ENCODE peak calls at places on chromosomes 11 and 22, in five cellular contexts. N is retina; B is stimulated activated CD4-positive, alpha-beta T cell treated with anti-CD3 and anti-CD28 coated beads, Interleukin-2, amount 100 ng/mL, for 24 hours; A is NCI-H748 treated with DMSO at 0.1 percent for 48 hours; C is AML-193. S is an unnamed sample.

GRCh38 chr22:23289130-23289503 is 108.8 kb downstream of the BCR start:
- DNase-seq in A (no peak), C (no peak), N (no peak), B (no peak), S (no peak)

GRCh38 chr11:114259551-114259983 is 36.6 kb upstream of the NNMT start:
- DNase-seq in C (no peak), A (peak; percentile 70), N (no peak), B (no peak), S (no peak)

GRCh38 chr22:19086944-19087343 is 35.3 kb downstream of the DGCR2 start:
- DNase-seq in A (no peak), C (no peak), N (no peak), B (no peak), S (no peak)

GRCh38 chr11:102552447-102553200 is 22.1 kb upstream of the MMP7 start:
- DNase-seq in A (no peak), N (no peak), C (no peak), B (no peak), S (no peak)

GRCh38 chr11:65338680-65339079 is 5.0 kb downstream of the DPF2 start:
- DNase-seq in A (no peak), B (no peak), N (no peak), C (no peak), S (no peak)

GRCh38 chr11:32259641-32260081 is 168.8 kb downstream of the RCN1 start:
- DNase-seq in A (no peak), C (no peak), B (no peak), N (no peak), S (peak; percentile 5)

GRCh38 chr22:29394931-29395581 is 6.7 kb upstream of the AP1B1 start:
- DNase-seq in A (peak; percentile 43), B (peak; percentile 72), C (peak; percentile 77), N (peak; percentile 76), S (peak; percentile 66)

GRCh38 chr11:120137611-120138521 is at the start of gene TRIM29:
- DNase-seq in B (no peak), A (peak; percentile 38), C (no peak), N (peak; percentile 4), S (no peak)

GRCh38 chr11:75532200-75532972 is 6.6 kb upstream of the GDPD5 start:
- DNase-seq in N (peak; percentile 79), A (peak; percentile 62), B (peak; percentile 88), C (peak; percentile 36), S (peak; percentile 84)

GRCh38 chr11:100687630-100688395 is 725 bp downstream of the ARHGAP42 start:
- DNase-seq in N (peak; percentile 85), A (peak; percentile 3), B (no peak), C (no peak), S (peak; percentile 19)

GRCh38 chr11:68369161-68369560 is 56.8 kb downstream of the LRP5 start:
- DNase-seq in A (no peak), B (no peak), N (no peak), C (no peak), S (no peak)

S was measured in stimulated activated naive CD8-positive, alpha-beta T cell treated with anti-CD3 and anti-CD28 coated beads, Interleukin-15, Interleukin-2, amounts not matched to agents 100 U/mL and 50 U/mL, for 24 hours.